ENCODE peak calls at places on chromosomes 11 and 22, in nine cellular contexts. K is coronary artery, M is mammary epithelial cell, Z is glutamatergic neuron, L is fibroblast of pulmonary artery, N is bronchial epithelial cell, I is WERI-Rb-1, V is cardiac fibroblast, H is SK-N-SH. S is an unnamed sample.

GRCh38 chr11:83159901-83160865 is 3.3 kb downstream of the PCF11 start:
- DNase-seq in I (no peak), K (no peak), M (peak), N (peak), L (peak), V (peak), Z (no peak), H (no peak), S (no peak)

GRCh38 chr11:124865902-124866851 is 945 bp downstream of the ROBO3 start:
- DNase-seq in Z (peak), L (peak), V (peak), M (no peak), H (peak), I (peak), K (peak), N (peak), S (no peak)

GRCh38 chr11:36053314-36053713 is 109.5 kb downstream of the LDLRAD3 start:
- DNase-seq in V (no peak), N (no peak), L (no peak), I (no peak), M (no peak), Z (no peak), K (no peak), H (no peak), S (no peak)

GRCh38 chr11:109946322-109946846 is 146.8 kb upstream of the ZC3H12C start:
- DNase-seq in N (peak), I (peak), H (peak), M (peak), L (peak), V (peak), Z (peak), K (peak), S (peak)

GRCh38 chr11:74701351-74701750 is 29.9 kb downstream of the CHRDL2 start:
- DNase-seq in N (no peak), L (no peak), M (no peak), V (peak), K (no peak), H (no peak), I (no peak), Z (no peak), S (no peak)

GRCh38 chr11:121535122-121535796 is 82.5 kb upstream of the SORL1-AS1 start:
- DNase-seq in H (no peak), V (no peak), L (no peak), Z (no peak), K (no peak), I (no peak), M (peak), N (peak), S (peak)

GRCh38 chr11:132024587-132025295 is 654.3 kb downstream of the NTM start:
- DNase-seq in I (no peak), K (no peak), H (no peak), N (peak), Z (no peak), M (peak), V (peak), L (peak), S (no peak)

GRCh38 chr22:44538071-44538470 is 40.0 kb upstream of the RTL6 start:
- DNase-seq in Z (no peak), H (no peak), L (peak), N (peak), M (peak), K (no peak), I (no peak), V (peak), S (no peak)

GRCh38 chr22:35437038-35437437 is 37.1 kb downstream of the MCM5 start:
- DNase-seq in H (peak), V (peak), M (no peak), N (no peak), L (no peak), Z (no peak), K (no peak), I (peak), S (no peak)

GRCh38 chr11:83033972-83034672 is 37.6 kb downstream of the RAB30 start:
- DNase-seq in H (peak), V (peak), N (peak), K (no peak), Z (peak), M (peak), I (peak), L (peak), S (peak)

GRCh38 chr11:101866619-101867491 is 48.0 kb upstream of the CEP126 start:
- DNase-seq in V (peak), H (no peak), N (peak), L (no peak), M (peak), I (no peak), Z (no peak), K (no peak), S (no peak)

GRCh38 chr11:124971810-124972209 is 17.8 kb downstream of the CCDC15 start:
- DNase-seq in N (peak), M (no peak), H (no peak), I (no peak), K (no peak), Z (no peak), L (no peak), V (no peak), S (no peak)

GRCh38 chr22:17836977-17837742 is 62.9 kb upstream of the BID start:
- DNase-seq in H (no peak), L (no peak), I (no peak), K (no peak), V (no peak), M (no peak), N (peak), Z (no peak), S (no peak)

GRCh38 chr11:68890490-68891231 is 13.0 kb downstream of the MRPL21 start:
- DNase-seq in I (no peak), N (no peak), Z (no peak), L (peak), K (peak), M (no peak), V (peak), H (peak), S (peak)

GRCh38 chr11:125479113-125479512 is 17.0 kb downstream of the FEZ1 start:
- DNase-seq in Z (no peak), V (no peak), K (no peak), H (no peak), M (no peak), L (no peak), N (no peak), I (no peak), S (no peak)

GRCh38 chr22:44907765-44908737 is 101.8 kb downstream of the PHF21B start:
- DNase-seq in I (no peak), Z (no peak), L (no peak), H (no peak), M (no peak), K (peak), V (no peak), N (no peak), S (no peak)

GRCh38 chr11:2928605-2929510 is at the start of gene PHLDA2:
- DNase-seq in N (peak), K (no peak), Z (peak), H (peak), I (peak), L (peak), M (peak), V (peak), S (no peak)

GRCh38 chr11:74683941-74684481 is 47.2 kb downstream of the CHRDL2 start:
- DNase-seq in H (no peak), Z (no peak), I (no peak), N (no peak), L (no peak), V (peak), K (peak), M (no peak), S (no peak)

GRCh38 chr11:125166347-125166841 is 1.8 kb downstream of the PKNOX2 start:
- DNase-seq in H (peak), V (peak), I (no peak), M (no peak), Z (no peak), K (no peak), L (peak), N (no peak), S (no peak)

GRCh38 chr11:106446302-106446701 is 368.8 kb downstream of the AASDHPPT start:
- DNase-seq in K (no peak), N (no peak), Z (no peak), L (no peak), I (no peak), V (no peak), M (no peak), H (no peak), S (no peak)

GRCh38 chr11:83156150-83156995 is 558 bp upstream of the PCF11 start:
- DNase-seq in Z (peak), K (peak), N (peak), L (peak), M (peak), H (peak), I (peak), V (no peak), S (peak)

GRCh38 chr11:102603091-102603490 is 22.0 kb downstream of the MMP20 start:
- DNase-seq in M (peak), Z (no peak), K (no peak), H (no peak), I (no peak), N (peak), L (peak), V (peak), S (no peak)

GRCh38 chr11:62980133-62980760 is 4.5 kb downstream of the SLC22A6 start:
- DNase-seq in V (peak), Z (no peak), I (no peak), L (peak), N (peak), M (no peak), H (no peak), K (no peak), S (no peak)

GRCh38 chr11:9015677-9016076 is 11.9 kb upstream of the NRIP3 start:
- DNase-seq in Z (peak), L (peak), M (peak), V (peak), H (peak), I (peak), K (peak), N (peak), S (peak)

GRCh38 chr22:32653823-32654222 is 147.7 kb upstream of the TIMP3 start:
- DNase-seq in L (no peak), V (no peak), M (no peak), H (no peak), N (no peak), I (no peak), Z (no peak), K (no peak), S (no peak)

GRCh38 chr11:124942446-124943202 is 6.8 kb upstream of the HEPACAM start:
- DNase-seq in Z (no peak), N (no peak), L (no peak), I (no peak), K (no peak), M (no peak), H (no peak), V (no peak), S (no peak)

GRCh38 chr11:119975561-119976152 is 162.3 kb downstream of the TRIM29 start:
- DNase-seq in Z (peak), L (no peak), I (peak), N (no peak), M (no peak), H (no peak), K (no peak), V (no peak), S (no peak)

GRCh38 chr11:61827573-61828378 is at the start of gene FADS2:
- DNase-seq in Z (peak), N (peak), M (peak), I (peak), H (peak), L (peak), K (peak), V (peak), S (peak)

GRCh38 chr11:17439316-17439782 is 37.3 kb downstream of the ABCC8 start:
- DNase-seq in N (peak), V (no peak), K (no peak), L (no peak), M (no peak), I (no peak), H (no peak), Z (no peak), S (no peak)

GRCh38 chr11:19511413-19512183 is 201.0 kb upstream of the NAV2 start:
- DNase-seq in L (peak), K (peak), V (peak), H (no peak), Z (no peak), N (no peak), M (no peak), I (no peak), S (no peak)

GRCh38 chr11:120622189-120622912 is 110.8 kb downstream of the GRIK4 start:
- DNase-seq in L (peak), V (peak), I (no peak), Z (peak), M (no peak), H (peak), K (no peak), N (peak), S (no peak)

GRCh38 chr11:4178813-4179662 is 84.4 kb downstream of the RRM1 start:
- DNase-seq in K (peak), I (no peak), Z (no peak), L (no peak), M (no peak), N (no peak), H (no peak), V (no peak), S (no peak)

DNA sequence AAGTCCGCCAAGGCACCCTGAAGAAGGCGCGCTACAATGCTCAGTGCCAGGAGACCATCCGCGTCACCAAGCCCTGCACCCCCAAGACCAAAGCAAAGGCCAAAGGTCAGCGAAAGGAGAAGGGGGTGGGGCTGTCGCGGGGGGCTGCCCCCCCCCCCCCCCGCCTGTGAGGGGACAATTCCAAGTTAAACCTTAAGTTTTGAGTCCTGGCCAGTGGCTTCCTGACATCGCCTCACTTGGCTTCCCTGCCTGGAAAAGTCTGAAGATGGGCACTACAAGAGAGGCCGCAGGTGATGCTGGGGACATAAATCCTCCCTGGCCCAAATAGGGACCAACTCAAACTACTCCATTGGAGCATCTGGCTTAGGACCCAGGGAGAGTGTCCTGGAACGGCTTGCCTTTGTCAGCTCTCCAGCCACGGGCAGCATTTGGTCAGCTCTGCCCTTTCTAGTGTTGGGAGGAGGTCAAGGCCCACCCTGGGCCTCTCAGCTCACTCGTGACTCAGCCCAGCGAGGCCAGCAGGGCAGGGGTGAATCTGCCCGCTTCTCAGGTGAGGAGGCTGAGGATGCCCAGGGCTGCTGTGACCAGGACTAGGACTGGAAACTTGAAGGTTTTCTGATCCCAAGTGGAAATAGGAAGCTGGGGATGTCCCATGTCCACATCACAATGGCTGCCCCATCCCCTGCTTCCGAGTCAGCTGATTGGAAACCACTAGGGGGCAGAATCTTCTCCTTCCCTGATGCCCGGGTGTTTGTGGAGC is 1.4 kb downstream of the MDK start:
- DNase-seq in I (peak), H (peak), Z (peak), K (no peak), M (no peak), N (no peak), V (peak), L (peak), S (no peak)
- TF ChIP-seq CTCF in I (peak), H (peak), Z (peak), K (no peak), M (peak), N (peak), V (peak), L (peak), S (peak)

DNA sequence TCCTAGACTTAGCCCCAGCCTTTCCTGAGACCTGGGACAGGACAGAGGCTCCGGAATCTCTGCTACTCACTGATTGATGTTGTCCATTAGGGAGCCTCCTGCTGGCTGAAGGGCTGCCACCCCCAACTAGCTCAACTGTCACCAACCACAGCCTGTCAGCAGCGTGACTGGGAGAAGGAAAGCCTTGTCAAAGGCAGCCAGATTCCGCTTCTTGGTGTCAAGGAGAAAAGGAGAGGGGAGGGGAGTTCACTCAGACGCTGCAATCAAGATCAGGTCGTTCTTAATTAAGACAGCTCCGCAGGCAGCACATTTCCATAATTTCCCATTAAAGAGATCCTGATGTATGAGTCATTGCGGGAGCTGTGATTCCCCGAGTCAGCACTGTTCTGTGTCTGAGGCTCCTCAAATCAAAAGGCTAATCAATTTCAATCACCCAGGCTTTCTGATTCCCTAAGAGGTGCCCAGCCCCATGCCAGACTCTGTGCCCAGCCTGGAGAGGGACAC is 152.8 kb upstream of the ZBED5 start:
- DNase-seq in K (no peak), N (peak), H (peak), I (peak), L (peak), Z (peak), V (peak), M (peak), S (no peak)
- TF ChIP-seq CTCF in K (peak), N (peak), H (peak), I (peak), L (peak), Z (peak), V (peak), M (peak), S (peak)

GRCh38 chr11:117098269-117099231 is at the start of gene SIK3:
- DNase-seq in V (peak), M (peak), K (peak), Z (peak), L (peak), N (peak), I (peak), H (peak), S (peak)
- TF ChIP-seq CTCF in V (peak), M (peak), K (no peak), Z (no peak), L (peak), N (no peak), I (peak), H (peak), S (peak)

GRCh38 chr11:70605846-70606245 is 207.5 kb downstream of the CTTN start:
- DNase-seq in L (no peak), K (no peak), V (no peak), H (no peak), N (no peak), M (no peak), I (no peak), Z (no peak), S (no peak)
- TF ChIP-seq CTCF in L (no peak), K (no peak), V (no peak), H (no peak), N (no peak), M (no peak), I (no peak), Z (no peak), S (no peak)

GRCh38 chr11:12602421-12602820 is 71.8 kb upstream of the TEAD1 start:
- DNase-seq in V (peak), N (peak), H (no peak), K (no peak), I (no peak), L (peak), Z (no peak), M (no peak), S (no peak)

GRCh38 chr11:12604557-12605105 is 69.6 kb upstream of the TEAD1 start:
- DNase-seq in I (no peak), N (no peak), V (no peak), K (no peak), M (no peak), Z (no peak), L (no peak), H (no peak), S (no peak)

GRCh38 chr11:12611352-12611751 is 62.9 kb upstream of the TEAD1 start:
- DNase-seq in K (no peak), L (no peak), H (no peak), N (no peak), Z (no peak), I (no peak), M (no peak), V (no peak), S (no peak)

GRCh38 chr11:12603362-12604088 is 70.7 kb upstream of the TEAD1 start:
- DNase-seq in Z (no peak), V (no peak), K (no peak), L (no peak), H (no peak), M (no peak), I (no peak), N (no peak), S (no peak)

DNA sequence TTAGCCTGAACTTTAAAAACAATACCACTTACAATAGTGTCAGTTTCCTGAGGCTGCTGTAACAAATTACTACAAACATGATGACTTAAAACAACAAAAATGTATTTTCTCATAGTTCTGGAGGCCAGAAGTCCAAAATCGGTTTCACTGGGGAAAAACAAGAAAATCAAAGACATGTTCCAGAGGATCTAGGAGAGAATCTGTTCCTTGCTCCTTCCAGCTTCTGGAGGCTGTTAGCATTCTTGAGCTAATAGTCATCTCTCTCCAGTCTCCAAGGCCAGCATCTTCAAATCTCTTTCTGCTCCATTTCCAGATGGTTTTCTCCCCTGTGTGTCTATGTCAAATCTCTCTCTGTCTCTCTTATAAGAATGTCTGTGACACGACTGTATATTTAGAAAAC is 67.6 kb upstream of the TEAD1 start:
- DNase-seq in V (peak), K (no peak), Z (no peak), L (peak), M (no peak), I (no peak), N (peak), H (no peak), S (no peak)
- TF ChIP-seq CTCF in V (no peak), K (no peak), Z (no peak), L (no peak), M (no peak), I (no peak), N (no peak), H (no peak), S (no peak)

GRCh38 chr22:42904049-42904448 is 47.0 kb upstream of the ARFGAP3 start:
- DNase-seq in M (no peak), H (no peak), K (no peak), N (no peak), I (no peak), V (no peak), Z (no peak), L (no peak), S (no peak)
- TF ChIP-seq CTCF in M (no peak), H (no peak), K (no peak), N (no peak), I (no peak), V (no peak), Z (no peak), L (no peak), S (no peak)

GRCh38 chr11:77819411-77819920 is 1.1 kb downstream of the RSF1 start:
- DNase-seq in N (peak), K (peak), L (peak), I (peak), M (peak), V (peak), Z (peak), H (peak), S (peak)
- TF ChIP-seq CTCF in N (no peak), K (no peak), L (peak), I (no peak), M (no peak), V (peak), Z (no peak), H (no peak), S (no peak)

GRCh38 chr11:66266378-66267038 is 1.9 kb upstream of the RAB1B start:
- DNase-seq in K (no peak), M (no peak), Z (no peak), V (no peak), N (no peak), I (no peak), L (no peak), H (no peak), S (no peak)

GRCh38 chr11:66267379-66268209 is 845 bp upstream of the RAB1B start:
- DNase-seq in Z (peak), K (peak), N (peak), I (peak), M (peak), L (peak), V (peak), H (peak), S (peak)

GRCh38 chr11:66268210-66268952 is at the start of gene RAB1B:
- DNase-seq in N (peak), K (peak), M (peak), L (peak), H (peak), I (peak), V (peak), Z (peak), S (peak)

GRCh38 chr11:66265531-66266377 is 2.7 kb upstream of the RAB1B start:
- DNase-seq in H (no peak), Z (no peak), L (no peak), M (no peak), V (no peak), N (no peak), I (no peak), K (no peak), S (no peak)

GRCh38 chr11:66267039-66267378 is 1.4 kb upstream of the RAB1B start:
- DNase-seq in M (no peak), V (no peak), N (no peak), K (no peak), H (no peak), Z (no peak), I (peak), L (no peak), S (no peak)
- TF ChIP-seq CTCF in M (no peak), V (no peak), N (no peak), K (no peak), H (peak), Z (no peak), I (peak), L (no peak), S (peak)

GRCh38 chr22:37098976-37099577 is 10.4 kb downstream of the TMPRSS6 start:
- DNase-seq in I (no peak), H (no peak), K (no peak), N (no peak), Z (no peak), L (no peak), V (no peak), M (no peak), S (no peak)
- TF ChIP-seq CTCF in I (peak), H (no peak), K (no peak), N (peak), Z (no peak), L (peak), V (no peak), M (no peak), S (no peak)